ENCODE peak calls at places on chromosomes 6 and 20, in nine cellular contexts. Y is A673; W is activated T-helper 1 cell treated with anti-CD3 and anti-CD28 coated beads, Interleukin-12 subunit alpha, Interleukin-12 subunit beta, Interleukin-2, Interleukin-4 antibody, amounts not matched to agents 30 ng/mL and 10 ng/mL and 1 ng/mL, durations not matched to agents 14 hours and 24 hours and 36 hours; O is NCI-H1417; H is LHCN-M2; D is hypothalamus; A is smooth muscle cell of the brain vasculature; F is HCT116; L is COR-L47. J is an unnamed sample.

GRCh38 chr6:37514840-37515239 is 15.1 kb upstream of the CCDC167 start:
- DNase-seq in F (no peak), A (no peak), W (no peak), D (no peak), H (no peak), L (no peak), O (no peak), Y (no peak), J (no peak)

GRCh38 chr20:10861619-10862018 is 187.8 kb upstream of the JAG1 start:
- DNase-seq in Y (no peak), O (no peak), A (no peak), W (no peak), F (no peak), L (peak), D (no peak), H (no peak), J (no peak)

GRCh38 chr6:45470131-45470738 is 92.5 kb upstream of the SUPT3H start:
- DNase-seq in O (no peak), H (no peak), F (no peak), W (no peak), D (no peak), A (no peak), Y (no peak), L (no peak), J (no peak)

GRCh38 chr20:57769756-57770155 is 59.9 kb upstream of the PMEPA1 start:
- DNase-seq in O (no peak), A (no peak), Y (no peak), F (no peak), D (no peak), W (no peak), L (no peak), H (no peak), J (no peak)

GRCh38 chr20:62665826-62666735 is 23.8 kb downstream of the SLCO4A1 start:
- DNase-seq in W (no peak), O (no peak), H (no peak), Y (no peak), D (no peak), F (no peak), L (peak), A (no peak), J (peak)

GRCh38 chr20:49712918-49713778 is 530 bp downstream of the B4GALT5 start:
- DNase-seq in D (peak), A (no peak), F (no peak), Y (peak), O (no peak), L (peak), H (peak), W (peak), J (no peak)

GRCh38 chr20:35264755-35265154 is 13.2 kb downstream of the MMP24OS start:
- DNase-seq in L (no peak), D (no peak), W (no peak), H (no peak), Y (no peak), A (no peak), F (no peak), O (no peak), J (no peak)

GRCh38 chr20:19048898-19049889 is 163.2 kb upstream of the SLC24A3 start:
- DNase-seq in L (no peak), D (no peak), Y (no peak), F (no peak), A (no peak), W (no peak), O (no peak), H (no peak), J (no peak)

GRCh38 chr20:57241592-57241991 is 24.8 kb downstream of the BMP7 start:
- DNase-seq in H (no peak), D (no peak), W (no peak), A (no peak), F (no peak), O (no peak), L (no peak), Y (no peak), J (no peak)

GRCh38 chr6:133590196-133590595 is 298.7 kb upstream of the TCF21 start:
- DNase-seq in D (no peak), O (no peak), W (no peak), Y (no peak), A (no peak), H (no peak), L (no peak), F (no peak), J (no peak)

GRCh38 chr20:22248052-22248667 is 336.2 kb downstream of the FOXA2 start:
- DNase-seq in A (no peak), F (no peak), H (peak), O (no peak), Y (peak), D (no peak), L (peak), W (no peak), J (no peak)

GRCh38 chr6:161153725-161154124 is 120.1 kb downstream of the AGPAT4 start:
- DNase-seq in O (no peak), W (no peak), F (no peak), Y (no peak), L (no peak), D (no peak), H (no peak), A (no peak), J (no peak)

GRCh38 chr6:5781966-5782556 is 224.7 kb downstream of the NRN1 start:
- DNase-seq in O (no peak), D (no peak), F (no peak), L (no peak), W (no peak), Y (no peak), A (no peak), H (no peak), J (no peak)

GRCh38 chr6:142756215-142756630 is 188.8 kb downstream of the HIVEP2 start:
- DNase-seq in Y (no peak), O (no peak), W (no peak), D (no peak), L (no peak), H (peak), F (peak), A (no peak), J (no peak)